ENCODE peak calls at places on chromosomes 11 and 22, in nine cellular contexts. K is prostate gland; B is H9; L is hepatocyte; F is CD4-positive, alpha-beta T cell; Q is A673; X is A549; C is progenitor cell of endocrine pancreas; M is thyroid gland. R is an unnamed sample.

GRCh38 chr11:17738350-17739207 is 4.0 kb downstream of the KCNC1 start:
- DNase-seq in K (no peak), B (peak), L (no peak), F (no peak), Q (no peak), X (no peak), C (no peak), M (no peak), R (no peak)

GRCh38 chr22:50218996-50219727 is 18.4 kb downstream of the SELENOO start:
- DNase-seq in K (peak), B (peak), L (peak), F (no peak), Q (peak), X (peak), C (no peak), M (peak), R (no peak)

GRCh38 chr11:1778141-1778911 is 14.6 kb upstream of the CTSD start:
- DNase-seq in K (no peak), B (no peak), L (no peak), F (no peak), Q (no peak), X (no peak), C (no peak), M (no peak), R (no peak)

GRCh38 chr11:58513747-58514367 is 6.0 kb upstream of the OR5B21 start:
- DNase-seq in K (peak), B (peak), L (peak), F (no peak), Q (peak), X (peak), C (peak), M (peak), R (peak)

GRCh38 chr11:2348986-2349385 is 28.1 kb upstream of the CD81 start:
- DNase-seq in K (no peak), B (no peak), L (no peak), F (no peak), Q (no peak), X (no peak), C (no peak), M (no peak), R (no peak)

GRCh38 chr11:64092119-64092760 is 56.5 kb downstream of the FLRT1 start:
- DNase-seq in K (no peak), B (no peak), L (no peak), F (no peak), Q (no peak), X (no peak), C (no peak), M (no peak), R (no peak)

GRCh38 chr11:123161386-123161785 is 33.7 kb downstream of the CLMP start:
- DNase-seq in K (no peak), B (no peak), L (no peak), F (no peak), Q (no peak), X (no peak), C (no peak), M (no peak), R (no peak)

GRCh38 chr11:60121259-60121658 is 32.8 kb downstream of the MS4A2 start:
- DNase-seq in K (no peak), B (peak), L (peak), F (no peak), Q (no peak), X (no peak), C (no peak), M (no peak), R (no peak)

GRCh38 chr22:44884562-44884961 is 125.2 kb downstream of the PHF21B start:
- DNase-seq in K (no peak), B (no peak), L (no peak), F (no peak), Q (no peak), X (no peak), C (no peak), M (no peak), R (no peak)

GRCh38 chr11:105181100-105181499 is 41.5 kb upstream of the CARD18 start:
- DNase-seq in K (no peak), B (no peak), L (peak), F (no peak), Q (peak), X (no peak), C (no peak), M (no peak), R (no peak)

GRCh38 chr11:16945671-16946469 is 68.3 kb downstream of the PLEKHA7 start:
- DNase-seq in K (peak), B (peak), L (peak), F (no peak), Q (peak), X (peak), C (peak), M (peak), R (peak)

GRCh38 chr22:36662981-36663380 is 40.6 kb downstream of the CACNG2 start:
- DNase-seq in K (no peak), B (no peak), L (no peak), F (no peak), Q (no peak), X (no peak), C (no peak), M (no peak), R (no peak)

GRCh38 chr11:80388133-80388532 is 947.3 kb upstream of the TENM4 start:
- DNase-seq in K (no peak), B (no peak), L (peak), F (no peak), Q (peak), X (no peak), C (no peak), M (no peak), R (no peak)

GRCh38 chr11:27161071-27161470 is 120.5 kb downstream of the BBOX1 start:
- DNase-seq in K (no peak), B (no peak), L (no peak), F (no peak), Q (no peak), X (no peak), C (no peak), M (no peak), R (no peak)

GRCh38 chr11:77198440-77198849 is 70.4 kb downstream of the MYO7A start:
- DNase-seq in K (no peak), B (peak), L (no peak), F (no peak), Q (peak), X (peak), C (no peak), M (peak), R (peak)

GRCh38 chr11:13256216-13256615 is 21.4 kb upstream of the BMAL1 start:
- DNase-seq in K (no peak), B (no peak), L (no peak), F (no peak), Q (no peak), X (no peak), C (no peak), M (no peak), R (no peak)

GRCh38 chr11:4543561-4543960 is 1.4 kb upstream of the OR52M1 start:
- DNase-seq in K (no peak), B (no peak), L (no peak), F (no peak), Q (no peak), X (peak), C (no peak), M (no peak), R (no peak)

GRCh38 chr11:73662445-73663157 is 16.2 kb downstream of the PLEKHB1 start:
- DNase-seq in K (no peak), B (no peak), L (no peak), F (no peak), Q (no peak), X (no peak), C (no peak), M (no peak), R (no peak)

GRCh38 chr11:79493555-79494171 is 52.8 kb upstream of the TENM4 start:
- DNase-seq in K (peak), B (peak), L (peak), F (no peak), Q (peak), X (peak), C (peak), M (peak), R (peak)

GRCh38 chr11:114319716-114320328 is 23.6 kb downstream of the NNMT start:
- DNase-seq in K (no peak), B (peak), L (no peak), F (no peak), Q (no peak), X (no peak), C (no peak), M (no peak), R (no peak)

GRCh38 chr11:94851864-94852581 is 83.9 kb downstream of the AMOTL1 start:
- DNase-seq in K (peak), B (no peak), L (no peak), F (no peak), Q (no peak), X (no peak), C (no peak), M (no peak), R (no peak)

DNA sequence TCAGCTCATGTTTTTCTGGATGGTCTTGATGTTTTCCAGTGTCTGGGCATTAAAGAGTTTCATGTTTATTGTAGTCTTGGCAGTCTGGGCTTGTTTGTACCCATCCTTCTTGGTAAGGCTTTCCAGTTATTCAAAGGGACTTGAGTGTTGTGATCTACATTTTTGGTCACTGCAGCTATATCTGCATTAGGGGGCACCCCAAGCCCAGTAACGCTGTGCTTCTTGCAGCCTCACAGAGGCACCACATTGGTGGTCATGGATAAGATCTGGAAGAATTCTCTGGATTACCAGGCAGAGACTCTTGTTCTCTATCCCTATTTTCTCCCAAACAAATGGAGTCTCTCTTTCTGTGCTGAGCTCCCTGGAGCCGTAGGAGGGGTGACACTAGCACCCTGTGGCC is 451.5 kb upstream of the FAT3 start:
- DNase-seq in K (no peak), B (peak), L (no peak), F (no peak), Q (peak), X (peak), C (no peak), M (no peak), R (no peak)
- TF ChIP-seq CTCF in K (no peak), B (peak), L (no peak), F (no peak), Q (peak), X (no peak), C (peak), M (no peak), R (no peak)

GRCh38 chr11:86414032-86414431 is 39.3 kb downstream of the CCDC81 start:
- DNase-seq in K (no peak), B (no peak), L (no peak), F (no peak), Q (no peak), X (no peak), C (no peak), M (no peak), R (no peak)

GRCh38 chr11:86403458-86403857 is 28.8 kb downstream of the CCDC81 start:
- DNase-seq in K (no peak), B (no peak), L (no peak), F (no peak), Q (no peak), X (no peak), C (no peak), M (no peak), R (no peak)

DNA sequence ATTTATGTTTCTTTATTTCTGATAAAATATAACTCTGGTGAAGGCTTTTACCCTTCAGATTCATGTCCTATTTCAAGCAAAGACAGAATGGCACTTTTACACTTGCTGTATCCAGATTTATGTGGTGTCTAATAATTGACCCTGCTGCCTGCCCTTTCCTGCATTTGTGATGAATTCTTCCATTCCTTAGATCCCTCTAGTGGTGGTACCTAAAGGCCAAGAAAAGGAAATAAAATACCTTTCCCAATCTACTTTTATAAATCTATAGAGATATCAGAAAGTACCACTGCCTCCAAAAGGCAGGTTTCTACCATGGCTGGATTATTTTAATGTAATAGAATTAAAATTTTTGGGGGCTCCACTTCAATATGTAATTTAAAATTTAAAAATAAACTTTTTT is 34.2 kb downstream of the CCDC81 start:
- DNase-seq in K (no peak), B (no peak), L (no peak), F (no peak), Q (no peak), X (no peak), C (no peak), M (no peak), R (no peak)
- TF ChIP-seq CTCF in K (no peak), B (peak), L (no peak), F (no peak), Q (peak), X (peak), C (peak), M (no peak), R (peak)

DNA sequence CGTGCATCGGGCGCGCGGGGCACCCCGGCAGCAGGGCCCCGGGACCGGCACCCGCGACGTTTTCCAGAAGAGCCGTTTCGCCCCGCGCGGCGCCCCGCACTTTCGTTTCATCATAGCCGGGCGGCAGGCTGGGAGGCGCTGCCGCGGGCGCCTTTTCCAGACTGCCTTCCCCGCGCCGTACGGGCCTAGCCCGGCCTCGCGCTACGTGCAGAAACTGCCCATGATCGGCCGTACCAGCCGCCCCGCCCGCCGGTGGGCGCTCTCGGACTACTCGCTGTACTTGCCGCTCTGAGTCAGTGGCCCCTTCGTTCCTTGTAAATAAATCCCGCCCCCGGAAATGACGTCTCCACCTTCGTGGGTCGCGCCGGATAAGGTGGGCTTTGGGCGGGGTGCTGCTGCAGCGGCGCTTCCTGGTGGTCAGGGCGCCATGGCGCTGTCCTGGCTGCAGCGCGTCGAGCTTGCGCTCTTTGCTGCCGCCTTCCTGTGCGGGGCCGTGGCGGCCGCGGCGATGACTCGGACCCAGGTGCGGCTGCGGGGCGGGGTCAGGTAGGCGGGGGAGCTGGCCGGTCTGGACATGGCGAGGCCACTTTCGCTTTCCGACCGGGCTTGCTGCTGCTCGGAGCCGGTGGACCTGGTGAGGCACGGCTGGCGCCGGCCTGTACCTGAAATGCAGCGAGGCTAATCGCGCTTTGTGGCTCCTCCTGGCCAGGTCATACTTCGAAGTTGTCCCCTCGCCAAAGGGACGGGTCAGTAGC is at the start of gene TMEM179B:
- DNase-seq in K (peak), B (peak), L (peak), F (peak), Q (peak), X (peak), C (peak), M (peak), R (peak)
- TF ChIP-seq CTCF in K (peak), B (peak), L (peak), F (no peak), Q (peak), X (no peak), C (peak), M (peak), R (peak)

GRCh38 chr11:45248501-45249011 is 37.6 kb downstream of the SYT13 start:
- DNase-seq in K (no peak), B (no peak), L (no peak), F (no peak), Q (no peak), X (no peak), C (no peak), M (no peak), R (no peak)

GRCh38 chr11:45245237-45246045 is 40.7 kb downstream of the SYT13 start:
- DNase-seq in K (no peak), B (no peak), L (no peak), F (no peak), Q (no peak), X (no peak), C (no peak), M (no peak), R (no peak)

GRCh38 chr11:45246241-45246640 is 39.9 kb downstream of the SYT13 start:
- DNase-seq in K (no peak), B (no peak), L (no peak), F (no peak), Q (no peak), X (no peak), C (no peak), M (no peak), R (no peak)

GRCh38 chr11:45250035-45250693 is 36.0 kb downstream of the SYT13 start:
- DNase-seq in K (no peak), B (no peak), L (no peak), F (no peak), Q (no peak), X (no peak), C (no peak), M (no peak), R (no peak)

GRCh38 chr11:45247433-45247832 is 38.7 kb downstream of the SYT13 start:
- DNase-seq in K (no peak), B (no peak), L (no peak), F (no peak), Q (no peak), X (no peak), C (no peak), M (no peak), R (no peak)
- TF ChIP-seq CTCF in K (no peak), B (no peak), L (no peak), F (no peak), Q (no peak), X (no peak), C (no peak), M (no peak), R (no peak)

DNA sequence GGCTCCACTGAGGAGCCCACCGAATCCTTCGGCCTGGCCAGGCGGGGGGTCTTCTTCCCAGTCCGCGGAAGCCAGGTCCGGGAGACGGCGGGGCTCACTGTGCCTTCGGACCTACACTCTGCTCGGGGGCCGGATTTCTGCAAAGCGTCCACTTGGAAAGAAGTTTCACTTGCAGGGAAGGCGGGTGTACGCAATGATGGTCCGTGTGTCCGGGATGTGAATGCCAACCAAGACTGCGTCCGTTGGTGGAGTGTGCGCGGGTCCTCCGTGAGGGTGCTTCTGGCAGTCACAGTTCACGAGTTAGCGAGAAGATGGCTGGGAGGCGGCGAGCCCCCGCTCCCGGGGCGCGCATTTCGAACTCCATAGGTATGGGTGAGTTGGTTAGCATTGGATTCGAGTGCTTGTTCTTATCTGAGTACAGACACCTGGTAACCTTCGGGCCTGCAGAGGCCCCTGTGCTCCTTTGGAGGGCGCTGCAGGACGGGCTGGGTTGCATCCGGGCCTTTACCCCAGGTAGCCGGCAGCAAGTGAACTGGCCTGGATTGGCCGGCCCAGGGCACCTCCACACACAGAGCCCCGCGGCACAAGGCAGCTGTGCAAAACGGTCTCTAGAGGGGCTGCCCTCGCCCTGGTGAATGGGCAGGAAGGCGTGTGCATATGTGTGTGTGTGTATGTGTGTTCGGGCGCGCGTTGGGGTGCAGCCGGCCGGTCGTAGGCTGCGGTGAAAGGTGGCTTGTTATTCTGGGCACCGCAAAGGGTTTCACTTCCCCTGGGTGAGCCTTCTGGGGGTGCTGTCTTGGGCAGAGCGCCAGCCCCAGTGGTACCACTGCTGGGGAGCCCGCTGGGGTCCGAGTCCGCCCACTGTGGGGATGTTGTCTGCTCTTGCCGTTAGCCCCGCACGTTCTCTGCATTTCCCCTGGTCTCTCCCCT is 13.3 kb upstream of the CYP2R1 start:
- DNase-seq in K (peak), B (peak), L (peak), F (peak), Q (peak), X (peak), C (no peak), M (peak), R (no peak)
- TF ChIP-seq CTCF in K (no peak), B (peak), L (peak), F (peak), Q (peak), X (no peak), C (no peak), M (no peak), R (peak)

GRCh38 chr11:128018692-128019091 is 568.7 kb downstream of the ETS1 start:
- DNase-seq in K (no peak), B (no peak), L (no peak), F (no peak), Q (no peak), X (no peak), C (no peak), M (no peak), R (no peak)

GRCh38 chr11:128022761-128023160 is 564.6 kb downstream of the ETS1 start:
- DNase-seq in K (no peak), B (no peak), L (no peak), F (no peak), Q (no peak), X (no peak), C (no peak), M (no peak), R (no peak)

GRCh38 chr11:128022007-128022368 is 565.4 kb downstream of the ETS1 start:
- DNase-seq in K (no peak), B (no peak), L (no peak), F (no peak), Q (no peak), X (no peak), C (no peak), M (no peak), R (no peak)

GRCh38 chr11:128026596-128026995 is 560.8 kb downstream of the ETS1 start:
- DNase-seq in K (no peak), B (no peak), L (peak), F (no peak), Q (no peak), X (peak), C (no peak), M (no peak), R (no peak)

GRCh38 chr11:128021304-128022006 is 565.9 kb downstream of the ETS1 start:
- DNase-seq in K (peak), B (peak), L (peak), F (no peak), Q (no peak), X (no peak), C (no peak), M (no peak), R (no peak)
- TF ChIP-seq CTCF in K (no peak), B (peak), L (peak), F (no peak), Q (peak), X (peak), C (peak), M (no peak), R (peak)

GRCh38 chr11:68956142-68956541 is 24.6 kb downstream of the MRGPRD start:
- DNase-seq in K (no peak), B (peak), L (no peak), F (peak), Q (peak), X (no peak), C (no peak), M (no peak), R (peak)
- TF ChIP-seq CTCF in K (no peak), B (peak), L (peak), F (no peak), Q (peak), X (no peak), C (peak), M (no peak), R (peak)